ENCODE peak calls at places on chromosomes 12 and 14, in six cellular contexts. J, S, F, B, A and P are unnamed samples.

GRCh38 chr14:50797250-50798047 is 33.5 kb downstream of the NIN start:
- DNase-seq in F (no peak), J (no peak), A (no peak), S (no peak), B (no peak), P (no peak)

GRCh38 chr12:96347130-96347699 is 53.0 kb downstream of the CDK17 start:
- DNase-seq in F (no peak), A (no peak), S (no peak), J (no peak), B (no peak), P (no peak)

GRCh38 chr12:48119078-48119833 is at the start of gene PFKM:
- DNase-seq in J (peak; percentile 87), B (no peak), F (peak; percentile 76), A (peak; percentile 86), S (peak; percentile 95), P (peak; percentile 81)

GRCh38 chr14:94058674-94059138 is 22.3 kb downstream of the DDX24 start:
- DNase-seq in S (no peak), J (no peak), B (peak; percentile 93), A (no peak), F (no peak), P (no peak)

GRCh38 chr12:4027412-4027811 is 154.2 kb upstream of the PARP11 start:
- DNase-seq in S (no peak), B (peak; percentile 48), A (no peak), J (no peak), F (no peak), P (no peak)

GRCh38 chr14:66974397-66975025 is 214.7 kb upstream of the GARIN2 start:
- DNase-seq in S (no peak), B (no peak), A (no peak), F (no peak), J (no peak), P (no peak)

GRCh38 chr12:18864900-18865561 is 127.1 kb downstream of the CAPZA3 start:
- DNase-seq in S (peak; percentile 8), J (no peak), F (no peak), B (no peak), A (no peak), P (no peak)

GRCh38 chr14:68137704-68138619 is 318.4 kb downstream of the RAD51B start:
- DNase-seq in B (peak; percentile 77), A (peak; percentile 58), F (no peak), J (peak; percentile 84), S (peak; percentile 13), P (peak; percentile 51)

GRCh38 chr14:80930836-80931389 is 10.6 kb downstream of the CEP128 start:
- DNase-seq in J (no peak), S (no peak), F (peak; percentile 88), A (no peak), B (no peak), P (no peak)

GRCh38 chr12:8465597-8465996 is 9.8 kb downstream of the CLEC6A start:
- DNase-seq in S (no peak), B (no peak), J (no peak), F (no peak), A (no peak), P (no peak)

GRCh38 chr12:113888435-113888834 is 77.7 kb downstream of the RBM19 start:
- DNase-seq in A (no peak), S (no peak), B (no peak), F (no peak), J (no peak), P (no peak)

GRCh38 chr12:113889806-113890581 is 76.1 kb downstream of the RBM19 start:
- DNase-seq in S (no peak), F (no peak), B (no peak), A (no peak), J (no peak), P (no peak)

GRCh38 chr12:113889076-113889475 is 77.0 kb downstream of the RBM19 start:
- DNase-seq in B (peak; percentile 9), J (no peak), F (no peak), A (no peak), S (no peak), P (peak; percentile 37)

GRCh38 chr12:113886721-113887120 is 79.4 kb downstream of the RBM19 start:
- DNase-seq in J (no peak), A (no peak), S (no peak), F (no peak), B (no peak), P (no peak)

GRCh38 chr12:113887906-113888305 is 78.2 kb downstream of the RBM19 start:
- DNase-seq in F (no peak), B (peak; percentile 46), J (no peak), S (no peak), A (no peak), P (no peak)
- TF ChIP-seq JUND in F (no peak), B (no peak), J (no peak), S (no peak), A (no peak), P (no peak)

GRCh38 chr12:49264466-49264872 is 413 bp upstream of the TUBA1C start:
- DNase-seq in J (no peak), S (no peak), A (no peak), F (no peak), B (no peak), P (no peak)
- TF ChIP-seq JUND in J (no peak), S (no peak), A (no peak), F (no peak), B (no peak), P (no peak)

DNA sequence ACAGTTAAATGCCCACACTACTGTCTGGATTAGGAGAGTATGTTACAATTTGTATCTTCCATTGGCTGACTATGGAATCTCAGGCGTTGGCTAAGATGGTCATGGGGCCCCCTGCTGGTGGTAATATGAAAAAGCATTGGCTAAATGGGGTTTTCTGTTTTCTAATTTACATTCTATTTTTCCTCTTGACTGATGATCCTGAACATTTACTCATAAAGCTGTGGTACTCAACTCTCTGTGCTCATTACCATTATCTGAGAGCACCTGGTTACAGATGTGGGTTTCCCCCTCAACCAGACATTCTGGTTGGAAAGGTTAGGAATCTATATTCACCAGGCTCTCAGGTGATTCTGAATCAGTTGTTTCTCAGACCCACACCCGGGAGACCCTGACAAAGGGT is 64.8 kb downstream of the WSCD2 start:
- DNase-seq in F (no peak), S (peak; percentile 61), J (peak; percentile 2), B (peak; percentile 9), A (peak; percentile 56), P (peak; percentile 49)
- TF ChIP-seq JUND in F (no peak), S (no peak), J (no peak), B (no peak), A (no peak), P (no peak)

GRCh38 chr12:1806301-1807106 is 13.9 kb upstream of the LRTM2 start:
- DNase-seq in F (no peak), A (no peak), S (no peak), B (no peak), J (no peak), P (no peak)
- TF ChIP-seq JUND in F (no peak), A (no peak), S (no peak), B (no peak), J (no peak), P (no peak)

DNA sequence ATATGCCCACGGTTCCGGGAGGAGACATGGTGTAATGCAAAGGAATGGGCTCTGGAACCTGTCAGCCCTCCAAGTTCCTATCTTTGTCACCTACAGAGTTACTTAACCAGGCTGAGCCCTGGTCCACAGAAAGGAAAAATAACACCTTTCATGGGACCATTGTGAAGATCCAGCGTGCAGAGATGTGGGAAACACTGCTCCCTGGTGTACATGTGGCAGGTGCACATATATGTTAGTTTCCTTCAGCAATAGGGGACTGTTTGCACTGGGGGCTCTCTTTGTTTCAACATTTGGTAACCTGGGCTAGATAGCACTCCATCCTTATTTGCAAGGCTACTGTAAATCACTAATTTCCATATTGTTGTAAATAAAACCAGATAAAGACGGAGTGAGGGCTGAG is 72.3 kb downstream of the ANO2 start:
- DNase-seq in A (no peak), S (peak; percentile 1), J (peak; percentile 16), F (no peak), B (peak; percentile 12), P (no peak)
- TF ChIP-seq JUND in A (no peak), S (no peak), J (no peak), F (no peak), B (no peak), P (no peak)

GRCh38 chr12:52812073-52812400 is 1.9 kb downstream of the KRT4 start:
- DNase-seq in J (no peak), B (no peak), F (no peak), S (no peak), A (no peak), P (no peak)

GRCh38 chr12:52814710-52815155 is 817 bp upstream of the KRT4 start:
- DNase-seq in F (no peak), A (no peak), J (no peak), S (no peak), B (no peak), P (no peak)

GRCh38 chr12:52812749-52813148 is 1.2 kb downstream of the KRT4 start:
- DNase-seq in F (no peak), J (no peak), A (no peak), B (no peak), S (no peak), P (no peak)

GRCh38 chr12:52813885-52814709 is at the start of gene KRT4:
- DNase-seq in S (no peak), A (no peak), J (no peak), F (no peak), B (no peak), P (peak; percentile 92)

DNA sequence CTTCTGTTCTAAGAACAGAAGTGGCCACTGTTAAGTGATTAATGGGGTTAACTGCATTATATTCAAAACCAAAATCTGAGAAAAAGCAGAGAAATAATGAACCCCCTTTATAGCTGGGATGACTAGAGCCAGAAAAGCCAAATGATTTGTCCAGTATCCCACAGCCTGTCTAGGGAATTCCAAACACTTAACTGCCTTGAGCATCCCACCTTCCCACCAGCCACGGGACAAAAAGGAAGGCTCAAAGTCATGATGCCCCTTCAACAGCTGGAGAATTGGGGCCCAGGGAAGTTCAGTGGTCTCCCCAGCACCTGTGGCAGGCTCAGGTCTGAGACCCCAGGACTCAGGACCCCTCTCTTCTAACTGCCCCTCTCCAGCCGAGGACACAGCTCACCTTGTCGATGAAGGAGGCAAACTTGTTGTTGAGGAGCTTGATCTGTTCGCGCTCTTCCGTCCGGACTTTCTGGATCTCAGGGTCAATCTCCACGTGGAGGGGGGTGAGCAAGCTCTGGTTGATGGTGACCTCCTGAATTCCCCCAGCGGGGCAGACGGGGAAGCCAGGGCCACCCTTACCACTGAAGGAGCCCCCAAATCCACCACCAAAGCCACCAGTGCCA is 605 bp downstream of the KRT4 start:
- DNase-seq in A (no peak), S (no peak), B (no peak), J (no peak), F (no peak), P (no peak)
- TF ChIP-seq JUND in A (no peak), S (no peak), B (no peak), J (no peak), F (no peak), P (no peak)

GRCh38 chr12:114403044-114403689 is 2.8 kb downstream of the TBX5 start:
- DNase-seq in S (no peak), A (peak; percentile 83), F (no peak), J (no peak), B (no peak), P (no peak)
- TF ChIP-seq JUND in S (no peak), A (no peak), F (no peak), J (no peak), B (no peak), P (no peak)

DNA sequence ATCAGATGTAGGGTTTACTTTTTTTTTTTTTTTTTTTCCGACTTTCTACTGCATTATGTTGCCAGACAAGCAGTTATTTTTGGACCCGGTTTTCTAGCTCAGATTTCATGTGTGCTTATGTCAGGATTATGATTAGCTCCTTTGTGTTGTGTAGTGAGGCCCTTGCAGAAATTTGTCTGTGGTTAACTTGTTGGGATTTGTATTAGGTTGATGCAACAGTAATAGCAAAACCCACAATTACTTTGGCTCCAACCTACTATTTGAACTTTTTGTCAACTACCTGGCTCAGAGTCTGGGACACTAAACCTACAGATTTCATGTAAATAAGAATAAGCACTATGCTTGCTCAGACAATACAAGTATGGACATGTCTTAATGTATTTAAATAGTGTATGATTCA is 44.1 kb upstream of the KCNJ8 start:
- DNase-seq in B (no peak), S (no peak), J (no peak), A (no peak), F (no peak), P (no peak)
- TF ChIP-seq JUND in B (no peak), S (no peak), J (no peak), A (no peak), F (no peak), P (no peak)